ENCODE peak calls at places on chromosomes 11 and 22, in four cellular contexts. A is SJSA1; S is CD8-positive, alpha-beta memory T cell; Z is thyroid gland. D is an unnamed sample. For H3K36me3, the result is how much of the 10 kb centered on the place peaks cover.

GRCh38 chr22:23013612-23014011 is 56.7 kb upstream of the GNAZ start:
- DNase-seq in S (no peak), A (no peak), Z (no peak), D (no peak)

GRCh38 chr11:78812513-78813293 is 238.0 kb upstream of the NARS2 start:
- DNase-seq in A (no peak), Z (no peak), S (no peak), D (no peak)

GRCh38 chr11:128786507-128786906 is 80.6 kb downstream of the KCNJ1 start:
- DNase-seq in A (no peak), Z (no peak), S (no peak), D (no peak)

GRCh38 chr11:45662665-45663485 is 2.5 kb downstream of the CHST1 start:
- DNase-seq in S (no peak), Z (no peak), A (no peak), D (no peak)

GRCh38 chr22:38724926-38725571 is 19.3 kb downstream of the GTPBP1 start:
- DNase-seq in S (no peak), A (no peak), Z (peak), D (no peak)

GRCh38 chr11:109425554-109425953 is 3.6 kb downstream of the C11orf87 start:
- DNase-seq in A (no peak), S (no peak), Z (no peak), D (no peak)

GRCh38 chr11:32137263-32137662 is 46.4 kb downstream of the RCN1 start:
- DNase-seq in A (no peak), Z (no peak), S (no peak), D (no peak)

GRCh38 chr11:67592880-67593624 is 9.4 kb downstream of the GSTP1 start:
- DNase-seq in A (no peak), Z (no peak), S (no peak), D (no peak)

GRCh38 chr11:95100856-95101507 is 11.3 kb downstream of the ENDOD1 start:
- DNase-seq in S (no peak), Z (no peak), A (no peak), D (no peak)

GRCh38 chr11:114060402-114061052 is 1.0 kb downstream of the ZBTB16 start:
- DNase-seq in A (no peak), Z (peak), S (peak), D (no peak)

GRCh38 chr11:109939176-109939810 is 153.9 kb upstream of the ZC3H12C start:
- DNase-seq in S (no peak), Z (peak), A (peak), D (peak)

GRCh38 chr22:49470741-49471134 is 356.9 kb downstream of the BRD1 start:
- DNase-seq in S (no peak), Z (no peak), A (no peak), D (no peak)

GRCh38 chr11:96893988-96894387 is 504.2 kb downstream of the JRKL start:
- DNase-seq in Z (no peak), A (no peak), S (no peak), D (no peak)

GRCh38 chr22:23696326-23696851 is 5.6 kb downstream of the RGL4 start:
- DNase-seq in A (no peak), S (peak), Z (peak), D (no peak)

GRCh38 chr11:21470521-21470920 is 722.4 kb upstream of the ANO5 start:
- DNase-seq in A (no peak), S (no peak), Z (no peak), D (no peak)

GRCh38 chr11:116109228-116109627 is 605.0 kb upstream of the CADM1 start:
- DNase-seq in A (peak), Z (no peak), S (no peak), D (no peak)

GRCh38 chr11:62573006-62573591 is 592 bp downstream of the EEF1G start:
- DNase-seq in Z (peak), S (peak), A (no peak), D (no peak)

GRCh38 chr11:35558468-35558867 is 33.1 kb upstream of the PAMR1 start:
- DNase-seq in A (no peak), Z (no peak), S (no peak), D (no peak)

GRCh38 chr11:68096962-68097361 is 24.2 kb downstream of the CHKA start:
- DNase-seq in A (no peak), Z (no peak), S (no peak), D (no peak)

GRCh38 chr11:16881074-16881709 is 133.0 kb downstream of the PLEKHA7 start:
- DNase-seq in A (no peak), S (no peak), Z (peak), D (peak)

GRCh38 chr11:57368106-57368826 is 12.7 kb downstream of the PRG3 start:
- DNase-seq in A (no peak), Z (peak), S (no peak), D (no peak)

GRCh38 chr11:62456630-62457029 is 37.8 kb downstream of the SCGB1A1 start:
- DNase-seq in A (no peak), Z (peak), S (no peak), D (no peak)

GRCh38 chr11:102144357-102145342 is 34.4 kb downstream of the YAP1 start:
- DNase-seq in S (no peak), Z (peak), A (no peak), D (no peak)

GRCh38 chr11:88378422-88379066 is 41.0 kb upstream of the CTSC start:
- DNase-seq in S (no peak), Z (no peak), A (no peak), D (no peak)

GRCh38 chr11:125892071-125892470 is 4.6 kb downstream of the HYLS1 start:
- DNase-seq in Z (no peak), S (no peak), A (no peak), D (no peak)

GRCh38 chr11:120065176-120065575 is 72.7 kb downstream of the TRIM29 start:
- DNase-seq in Z (no peak), A (no peak), S (no peak), D (no peak)

DNA sequence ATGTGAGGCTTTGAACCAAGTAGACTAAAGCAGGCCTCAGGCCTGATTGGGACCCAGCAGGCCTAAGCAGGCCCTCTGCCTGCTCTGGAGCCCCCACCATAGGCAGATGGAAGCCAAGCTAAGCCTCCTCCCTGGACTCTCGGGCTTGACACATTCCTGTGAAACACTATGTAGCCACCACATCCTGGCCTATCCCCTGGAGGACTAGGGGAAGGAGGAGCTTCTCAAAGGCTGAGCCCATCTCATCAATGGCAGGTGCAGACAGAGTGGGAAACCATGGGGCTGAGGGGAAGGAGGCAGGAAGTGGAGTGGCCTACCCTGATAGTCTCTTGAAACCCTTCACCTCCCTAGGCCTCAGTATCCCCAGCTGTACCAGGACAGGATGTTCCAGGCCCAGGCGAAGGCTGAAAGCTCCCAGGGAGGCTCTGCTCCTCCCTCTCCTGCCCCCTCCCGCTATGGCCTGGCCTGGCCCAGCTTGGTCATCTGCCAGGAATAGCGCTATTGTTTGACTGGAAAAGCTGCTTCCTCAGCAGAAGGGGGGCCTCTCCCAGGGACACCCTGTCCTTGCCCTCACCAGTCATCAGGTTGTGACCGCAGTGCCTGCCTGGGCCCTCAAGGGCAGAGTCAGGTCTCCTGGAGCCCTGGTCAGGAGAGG is 1.5 kb upstream of the CASTOR1 start:
- DNase-seq in Z (peak), A (peak), S (no peak), D (peak)
- H3K36me3 ChIP-seq in Z (under half), A (under half), S (under half), D (under half)

DNA sequence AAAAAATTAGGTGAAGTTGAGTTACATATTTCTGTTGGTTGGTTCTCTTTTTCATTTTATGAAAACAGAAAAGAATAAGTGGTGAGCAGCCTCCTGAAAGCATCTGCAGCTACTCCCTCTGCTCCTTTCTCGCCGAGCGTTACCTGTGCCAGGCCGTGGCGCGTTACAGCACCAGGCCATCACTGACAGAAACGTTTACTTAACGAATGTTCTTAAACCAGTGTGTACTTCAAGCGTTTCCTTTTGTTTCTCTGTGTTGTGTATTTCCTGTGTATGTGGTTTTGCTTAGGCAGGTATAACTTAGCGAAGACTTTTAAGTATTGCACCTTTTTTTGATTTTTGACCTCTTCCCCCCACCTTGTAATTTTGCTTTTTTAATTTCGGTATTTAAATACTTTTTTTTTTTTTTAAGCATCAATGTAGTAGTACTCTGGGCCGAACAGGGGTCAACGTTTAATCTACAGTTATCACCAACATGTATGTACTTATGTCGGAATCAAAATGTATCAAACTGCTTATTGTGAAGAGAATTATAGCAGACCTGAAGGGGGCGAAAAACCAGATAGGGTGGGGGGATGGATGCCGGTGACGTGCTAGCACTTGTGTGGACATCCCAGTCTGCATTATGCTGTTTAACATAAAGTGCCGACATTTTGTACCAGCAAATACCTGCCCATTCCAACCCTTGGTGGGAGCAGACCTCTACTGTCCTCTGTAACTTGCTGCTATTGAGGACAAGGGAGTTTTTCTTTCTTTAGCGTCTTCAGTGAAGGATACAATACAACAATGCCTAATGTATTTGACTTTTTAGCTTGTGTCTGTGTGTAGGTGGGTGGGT is 21.6 kb upstream of the ADSL start:
- DNase-seq in Z (no peak), S (peak), A (no peak), D (no peak)
- H3K36me3 ChIP-seq in Z (under half), S (under half), A (under half), D (under half)

GRCh38 chr22:19972652-19973550 is 31.3 kb upstream of the TXNRD2 start:
- DNase-seq in A (no peak), S (no peak), Z (no peak), D (no peak)
- H3K36me3 ChIP-seq in A (under half), S (under half), Z (under half), D (under half)

GRCh38 chr11:129871914-129872313 is 23.5 kb downstream of the NFRKB start:
- DNase-seq in Z (no peak), A (no peak), S (no peak), D (no peak)
- H3K36me3 ChIP-seq in Z (half or more), A (half or more), S (half or more), D (under half)

GRCh38 chr22:25955323-25955722 is 213.3 kb downstream of the MYO18B start:
- DNase-seq in S (no peak), Z (no peak), A (no peak), D (no peak)
- H3K36me3 ChIP-seq in S (under half), Z (under half), A (under half), D (under half)

GRCh38 chr22:35756722-35757121 is 39.0 kb downstream of the APOL5 start:
- DNase-seq in Z (no peak), S (no peak), A (no peak), D (no peak)

GRCh38 chr22:35766654-35767580 is 49.2 kb downstream of the APOL5 start:
- DNase-seq in S (no peak), A (no peak), Z (no peak), D (no peak)

GRCh38 chr22:35758394-35758793 is 40.7 kb downstream of the APOL5 start:
- DNase-seq in A (no peak), Z (no peak), S (no peak), D (no peak)

GRCh38 chr22:35761037-35761436 is 43.4 kb downstream of the APOL5 start:
- DNase-seq in Z (no peak), S (no peak), A (no peak), D (no peak)
- H3K36me3 ChIP-seq in Z (under half), S (under half), A (half or more), D (under half)